ENCODE peak calls at places on chromosomes 13 and 19, in ten cellular contexts. Y is SK-N-SH, L is H9, D is dorsolateral prefrontal cortex, U is tibial artery, T is ascending aorta, Q is ovary, Z is breast epithelium, S is aorta, F is OCI-LY7. I is an unnamed sample.

GRCh38 chr13:111877906-111878305 is 189.0 kb upstream of the SOX1 start:
- DNase-seq in Y (no peak), L (no peak), D (no peak), U (no peak), T (no peak), Q (no peak), Z (no peak), S (no peak), F (no peak), I (no peak)

GRCh38 chr19:23991170-23991569 is 76.5 kb downstream of the ZNF726 start:
- DNase-seq in Y (no peak), L (no peak), D (no peak), U (no peak), T (no peak), Q (no peak), Z (no peak), S (no peak), F (peak), I (no peak)

GRCh38 chr13:94020426-94020825 is 459.1 kb downstream of the DCT start:
- DNase-seq in Y (no peak), L (no peak), D (no peak), U (no peak), T (no peak), Q (no peak), Z (no peak), S (no peak), F (no peak), I (no peak)

GRCh38 chr13:101144808-101145419 is 271.4 kb downstream of the NALCN start:
- DNase-seq in Y (peak), L (no peak), D (no peak), U (no peak), T (no peak), Q (no peak), Z (no peak), S (no peak), F (peak), I (peak)

GRCh38 chr13:110287031-110287828 is 19.7 kb downstream of the COL4A1 start:
- DNase-seq in Y (no peak), L (no peak), D (no peak), U (no peak), T (no peak), Q (no peak), Z (no peak), S (no peak), F (no peak), I (no peak)

GRCh38 chr19:36745870-36746269 is 26.7 kb downstream of the ZNF850 start:
- DNase-seq in Y (no peak), L (no peak), D (no peak), U (no peak), T (no peak), Q (no peak), Z (no peak), S (no peak), F (no peak), I (no peak)

GRCh38 chr19:8468761-8469458 is 24.1 kb downstream of the HNRNPM start:
- DNase-seq in Y (peak), L (no peak), D (no peak), U (no peak), T (no peak), Q (no peak), Z (no peak), S (no peak), F (no peak), I (no peak)

GRCh38 chr13:31172535-31172934 is 10.8 kb upstream of the HSPH1 start:
- DNase-seq in Y (no peak), L (no peak), D (no peak), U (no peak), T (no peak), Q (no peak), Z (no peak), S (no peak), F (no peak), I (no peak)

GRCh38 chr19:42196011-42197001 is 21.2 kb downstream of the DEDD2 start:
- DNase-seq in Y (no peak), L (peak), D (no peak), U (no peak), T (no peak), Q (no peak), Z (no peak), S (peak), F (no peak), I (no peak)

GRCh38 chr13:54633461-54633860 is 1604.8 kb downstream of the OLFM4 start:
- DNase-seq in Y (no peak), L (no peak), D (no peak), U (no peak), T (no peak), Q (no peak), Z (no peak), S (no peak), F (no peak), I (no peak)

DNA sequence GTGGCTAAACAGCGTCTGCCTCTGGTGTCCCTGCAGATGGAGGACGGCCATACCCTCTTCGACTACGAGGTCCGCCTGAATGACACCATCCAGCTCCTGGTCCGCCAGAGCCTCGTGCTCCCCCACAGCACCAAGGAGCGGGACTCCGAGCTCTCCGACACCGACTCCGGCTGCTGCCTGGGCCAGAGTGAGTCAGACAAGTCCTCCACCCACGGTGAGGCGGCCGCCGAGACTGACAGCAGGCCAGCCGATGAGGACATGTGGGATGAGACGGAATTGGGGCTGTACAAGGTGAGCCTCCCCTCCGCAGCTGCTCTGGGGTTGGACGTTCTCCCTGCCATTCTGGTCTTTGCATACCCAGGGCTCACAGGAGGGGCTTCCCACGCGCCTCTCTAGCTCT is 19.9 kb downstream of the UHRF1 start:
- DNase-seq in Y (no peak), L (no peak), D (peak), U (no peak), T (no peak), Q (peak), Z (no peak), S (no peak), F (no peak), I (no peak)
- H3K27ac ChIP-seq in Y (no peak), L (no peak), D (no peak), U (no peak), T (no peak), Q (no peak), Z (no peak), S (no peak), F (no peak), I (no peak)

GRCh38 chr19:35116085-35116801 is 620 bp downstream of the FXYD3 start:
- DNase-seq in Y (no peak), L (no peak), D (no peak), U (no peak), T (no peak), Q (no peak), Z (peak), S (no peak), F (no peak), I (no peak)

GRCh38 chr19:35117017-35117570 is 1.5 kb downstream of the FXYD3 start:
- DNase-seq in Y (no peak), L (no peak), D (no peak), U (no peak), T (no peak), Q (no peak), Z (no peak), S (no peak), F (no peak), I (no peak)

GRCh38 chr19:35112995-35113693 is 2.5 kb upstream of the FXYD3 start:
- DNase-seq in Y (no peak), L (no peak), D (no peak), U (no peak), T (no peak), Q (no peak), Z (no peak), S (no peak), F (no peak), I (no peak)

GRCh38 chr19:35115538-35115951 is at the start of gene FXYD3:
- DNase-seq in Y (no peak), L (no peak), D (no peak), U (no peak), T (no peak), Q (no peak), Z (no peak), S (no peak), F (no peak), I (no peak)

DNA sequence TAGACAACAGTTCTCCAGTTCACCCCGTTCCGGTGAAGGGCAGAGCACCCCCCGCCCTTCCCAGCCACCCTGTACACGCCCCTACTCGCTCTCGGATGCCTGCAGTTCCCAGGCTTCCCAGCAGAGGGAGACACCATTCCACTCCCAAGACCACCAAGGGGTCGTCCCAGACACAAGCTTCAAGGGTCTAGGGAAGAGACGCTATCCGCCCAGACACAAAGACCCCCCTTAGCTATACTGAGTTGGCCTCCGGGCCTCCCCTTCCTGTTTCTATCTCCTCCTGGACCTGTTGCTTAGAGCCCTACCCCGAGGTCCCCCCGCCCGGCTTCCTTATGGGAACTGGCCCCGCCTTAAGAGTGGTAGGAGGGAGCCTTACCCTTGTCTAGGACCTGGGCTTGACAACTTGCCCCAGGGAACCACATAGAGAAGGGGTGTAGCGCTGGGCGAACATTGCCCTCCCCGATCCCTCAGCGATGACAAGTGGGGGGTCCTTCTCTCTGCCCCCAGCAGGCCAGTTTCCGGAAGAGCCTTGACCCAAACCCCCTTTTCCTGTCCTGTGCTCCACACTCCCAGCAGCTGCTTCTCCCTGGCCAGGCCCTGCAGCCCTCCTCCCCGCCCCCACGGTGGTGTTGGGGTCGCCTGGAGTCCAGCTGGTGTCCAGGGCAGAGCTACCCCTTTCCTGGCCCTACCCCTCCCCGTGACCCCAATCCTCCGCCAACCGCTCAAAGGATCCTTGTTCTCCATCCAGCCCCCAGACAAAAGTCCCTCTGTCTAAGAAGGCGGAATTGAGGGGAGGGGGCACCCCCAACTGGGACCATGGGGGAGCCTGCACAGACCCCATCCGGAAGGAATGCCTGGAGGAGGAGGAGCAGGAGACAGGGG is 726 bp upstream of the FXYD3 start:
- DNase-seq in Y (peak), L (peak), D (peak), U (peak), T (no peak), Q (peak), Z (peak), S (peak), F (peak), I (peak)
- H3K27ac ChIP-seq in Y (no peak), L (no peak), D (peak), U (peak), T (no peak), Q (no peak), Z (peak), S (no peak), F (no peak), I (peak)

GRCh38 chr13:49448753-49449152 is 4.7 kb downstream of the SETDB2 start:
- DNase-seq in Y (no peak), L (no peak), D (no peak), U (no peak), T (no peak), Q (no peak), Z (no peak), S (no peak), F (no peak), I (no peak)
- H3K27ac ChIP-seq in Y (no peak), L (no peak), D (no peak), U (no peak), T (no peak), Q (no peak), Z (no peak), S (no peak), F (no peak), I (no peak)

GRCh38 chr19:29539131-29539530 is 13.3 kb downstream of the VSTM2B start:
- DNase-seq in Y (no peak), L (peak), D (no peak), U (peak), T (no peak), Q (no peak), Z (peak), S (no peak), F (no peak), I (no peak)
- H3K27ac ChIP-seq in Y (no peak), L (no peak), D (no peak), U (no peak), T (no peak), Q (no peak), Z (no peak), S (no peak), F (no peak), I (no peak)

GRCh38 chr13:91123456-91124127 is 223.9 kb upstream of the MIR17HG start:
- DNase-seq in Y (no peak), L (no peak), D (no peak), U (no peak), T (no peak), Q (no peak), Z (no peak), S (no peak), F (no peak), I (no peak)
- H3K27ac ChIP-seq in Y (no peak), L (no peak), D (no peak), U (no peak), T (no peak), Q (no peak), Z (no peak), S (no peak), F (no peak), I (no peak)

GRCh38 chr13:27967736-27968315 is 1.3 kb downstream of the CDX2 start:
- DNase-seq in Y (peak), L (peak), D (no peak), U (no peak), T (no peak), Q (no peak), Z (no peak), S (no peak), F (no peak), I (no peak)

GRCh38 chr13:27969073-27969865 is at the start of gene CDX2:
- DNase-seq in Y (peak), L (peak), D (no peak), U (no peak), T (no peak), Q (no peak), Z (no peak), S (no peak), F (no peak), I (no peak)

GRCh38 chr13:27969866-27970229 is 733 bp upstream of the CDX2 start:
- DNase-seq in Y (no peak), L (no peak), D (no peak), U (no peak), T (no peak), Q (no peak), Z (no peak), S (no peak), F (no peak), I (no peak)

GRCh38 chr13:27967203-27967735 is 1.8 kb downstream of the CDX2 start:
- DNase-seq in Y (no peak), L (no peak), D (no peak), U (no peak), T (no peak), Q (no peak), Z (no peak), S (no peak), F (no peak), I (no peak)

DNA sequence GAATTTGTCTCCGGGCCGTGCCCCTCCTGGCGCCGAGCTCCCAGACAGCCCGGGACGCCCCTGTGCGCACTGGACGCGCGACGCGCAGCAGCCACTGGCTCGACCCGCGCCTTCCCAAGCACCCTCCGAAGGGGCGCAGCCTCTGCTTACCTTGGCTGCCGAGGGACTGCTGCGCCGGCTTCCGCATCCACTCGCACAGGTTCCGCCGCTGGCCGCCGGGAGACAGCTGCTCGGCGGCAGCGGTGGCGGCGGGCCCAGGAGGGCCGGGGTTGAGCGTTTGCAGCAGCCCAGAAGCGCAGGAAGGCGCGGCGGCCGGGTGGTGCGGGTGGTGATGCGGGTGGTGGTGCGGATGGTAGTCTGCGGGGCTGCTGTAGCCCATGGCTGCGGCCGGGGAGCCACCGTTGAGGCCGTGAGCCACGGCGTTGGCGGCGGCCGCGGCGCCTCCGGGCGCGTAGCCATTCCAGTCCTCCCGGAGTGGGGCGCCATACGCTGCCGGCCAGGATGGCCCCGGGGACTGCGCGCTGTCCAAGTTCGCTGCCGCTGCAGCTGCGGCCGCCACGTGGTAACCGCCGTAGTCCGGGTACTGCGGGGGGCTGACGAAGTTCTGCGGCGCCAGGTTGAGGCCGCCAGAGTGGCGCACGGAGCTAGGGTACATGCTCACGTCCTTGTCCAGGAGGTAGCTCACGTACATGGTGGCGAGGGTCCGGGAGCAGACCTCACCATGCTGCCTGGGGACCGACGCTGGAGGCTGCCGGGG is 621 bp downstream of the CDX2 start:
- DNase-seq in Y (peak), L (peak), D (no peak), U (no peak), T (no peak), Q (no peak), Z (no peak), S (no peak), F (no peak), I (no peak)
- H3K27ac ChIP-seq in Y (no peak), L (no peak), D (no peak), U (no peak), T (no peak), Q (no peak), Z (no peak), S (no peak), F (no peak), I (no peak)

I was measured in caudate nucleus.